ENCODE peak calls at places on chromosomes 5 and 9, in eight cellular contexts. One of them, this sample, is unnamed.

GRCh38 chr5:68823301-68823700 is 270.5 kb upstream of the SLC30A5 start:
- DNase-seq in WTC11: no peak
- DNase-seq in AG04449: no peak
- DNase-seq in mesenchymal stem cell: no peak
- DNase-seq in glutamatergic neuron: no peak
- DNase-seq in WERI-Rb-1: no peak
- DNase-seq in neuronal stem cell: no peak
- DNase-seq in GM03348: no peak
- DNase-seq in this sample: no peak

GRCh38 chr5:39998518-39998917 is 573.7 kb upstream of the DAB2 start:
- DNase-seq in glutamatergic neuron: no peak
- DNase-seq in GM03348: no peak
- DNase-seq in WTC11: no peak
- DNase-seq in mesenchymal stem cell: no peak
- DNase-seq in AG04449: no peak
- DNase-seq in neuronal stem cell: no peak
- DNase-seq in WERI-Rb-1: no peak
- DNase-seq in this sample: no peak

GRCh38 chr9:103152473-103152872 is 157.3 kb downstream of the CYLC2 start:
- DNase-seq in mesenchymal stem cell: no peak
- DNase-seq in AG04449: no peak
- DNase-seq in WTC11: no peak
- DNase-seq in GM03348: no peak
- DNase-seq in neuronal stem cell: no peak
- DNase-seq in WERI-Rb-1: peak
- DNase-seq in glutamatergic neuron: no peak
- DNase-seq in this sample: peak

GRCh38 chr9:113602126-113603119 is 138.9 kb downstream of the RGS3 start:
- DNase-seq in GM03348: peak
- DNase-seq in glutamatergic neuron: peak
- DNase-seq in WERI-Rb-1: peak
- DNase-seq in neuronal stem cell: no peak
- DNase-seq in mesenchymal stem cell: peak
- DNase-seq in AG04449: no peak
- DNase-seq in WTC11: peak
- DNase-seq in this sample: peak

GRCh38 chr9:35510745-35511428 is 21.0 kb downstream of the RUSC2 start:
- DNase-seq in WERI-Rb-1: no peak
- DNase-seq in glutamatergic neuron: no peak
- DNase-seq in neuronal stem cell: no peak
- DNase-seq in AG04449: peak
- DNase-seq in WTC11: no peak
- DNase-seq in mesenchymal stem cell: peak
- DNase-seq in GM03348: peak
- DNase-seq in this sample: no peak

GRCh38 chr5:54063817-54064216 is 246.6 kb downstream of the ARL15 start:
- DNase-seq in mesenchymal stem cell: peak
- DNase-seq in AG04449: peak
- DNase-seq in glutamatergic neuron: no peak
- DNase-seq in WERI-Rb-1: no peak
- DNase-seq in neuronal stem cell: no peak
- DNase-seq in GM03348: peak
- DNase-seq in WTC11: no peak
- DNase-seq in this sample: no peak

GRCh38 chr5:168305281-168305680 is 13.8 kb downstream of the WWC1 start:
- DNase-seq in GM03348: no peak
- DNase-seq in neuronal stem cell: no peak
- DNase-seq in AG04449: no peak
- DNase-seq in WTC11: no peak
- DNase-seq in glutamatergic neuron: no peak
- DNase-seq in mesenchymal stem cell: no peak
- DNase-seq in WERI-Rb-1: no peak
- DNase-seq in this sample: no peak

GRCh38 chr5:96852769-96853168 is 23.5 kb upstream of the ERAP2 start:
- DNase-seq in WTC11: no peak
- DNase-seq in mesenchymal stem cell: no peak
- DNase-seq in AG04449: no peak
- DNase-seq in GM03348: peak
- DNase-seq in WERI-Rb-1: no peak
- DNase-seq in neuronal stem cell: no peak
- DNase-seq in glutamatergic neuron: no peak
- DNase-seq in this sample: no peak

GRCh38 chr9:107484117-107484723 is 5.3 kb downstream of the KLF4 start:
- DNase-seq in glutamatergic neuron: no peak
- DNase-seq in mesenchymal stem cell: peak
- DNase-seq in AG04449: peak
- DNase-seq in WTC11: peak
- DNase-seq in WERI-Rb-1: peak
- DNase-seq in GM03348: peak
- DNase-seq in neuronal stem cell: peak
- DNase-seq in this sample: peak

GRCh38 chr5:31029925-31030324 is 163.6 kb upstream of the CDH6 start:
- DNase-seq in glutamatergic neuron: no peak
- DNase-seq in neuronal stem cell: no peak
- DNase-seq in AG04449: no peak
- DNase-seq in WERI-Rb-1: peak
- DNase-seq in WTC11: peak
- DNase-seq in GM03348: no peak
- DNase-seq in mesenchymal stem cell: no peak
- DNase-seq in this sample: no peak

GRCh38 chr9:13717356-13718057 is 438.0 kb upstream of the MPDZ start:
- DNase-seq in mesenchymal stem cell: no peak
- DNase-seq in GM03348: no peak
- DNase-seq in WTC11: no peak
- DNase-seq in WERI-Rb-1: no peak
- DNase-seq in glutamatergic neuron: no peak
- DNase-seq in neuronal stem cell: no peak
- DNase-seq in AG04449: no peak
- DNase-seq in this sample: no peak

GRCh38 chr9:96574931-96575351 is 44.7 kb downstream of the CDC14B start:
- DNase-seq in WTC11: no peak
- DNase-seq in neuronal stem cell: no peak
- DNase-seq in GM03348: no peak
- DNase-seq in glutamatergic neuron: no peak
- DNase-seq in mesenchymal stem cell: no peak
- DNase-seq in WERI-Rb-1: no peak
- DNase-seq in AG04449: no peak
- DNase-seq in this sample: no peak

GRCh38 chr9:127968046-127968445 is 12.7 kb downstream of the EEIG1 start:
- DNase-seq in AG04449: no peak
- DNase-seq in WTC11: no peak
- DNase-seq in WERI-Rb-1: no peak
- DNase-seq in neuronal stem cell: no peak
- DNase-seq in GM03348: peak
- DNase-seq in mesenchymal stem cell: peak
- DNase-seq in glutamatergic neuron: no peak
- DNase-seq in this sample: no peak

GRCh38 chr9:120353501-120353900 is 226.5 kb downstream of the CDK5RAP2 start:
- DNase-seq in neuronal stem cell: no peak
- DNase-seq in mesenchymal stem cell: peak
- DNase-seq in WERI-Rb-1: no peak
- DNase-seq in glutamatergic neuron: no peak
- DNase-seq in GM03348: peak
- DNase-seq in AG04449: no peak
- DNase-seq in WTC11: no peak
- DNase-seq in this sample: no peak

This sample was measured in NCI-H82.